ENCODE peak calls at places on chromosomes 6 and 20, in seven cellular contexts. N is NCI-H1436, I is left cardiac atrium, U is AG09309, D is A549, X is astrocyte of the spinal cord, F is iPS-NIHi11. Q is an unnamed sample.

GRCh38 chr20:48463096-48463710 is 364.6 kb downstream of the PREX1 start:
- DNase-seq in N (no peak), I (peak; percentile 32), U (no peak), D (no peak), X (no peak), F (no peak), Q (no peak)

GRCh38 chr20:62617711-62618483 is 24.4 kb upstream of the SLCO4A1 start:
- DNase-seq in N (no peak), I (peak; percentile 84), U (no peak), D (no peak), X (no peak), F (no peak), Q (peak; percentile 45)

GRCh38 chr6:138403801-138404665 is at the start of gene HEBP2:
- DNase-seq in N (peak; percentile 95), I (peak; percentile 95), U (peak; percentile 33), D (peak; percentile 72), X (peak; percentile 91), F (peak; percentile 99), Q (peak; percentile 84)

GRCh38 chr20:3694864-3695263 is 13.1 kb upstream of the ADAM33 start:
- DNase-seq in N (no peak), I (no peak), U (no peak), D (no peak), X (no peak), F (no peak), Q (no peak)

GRCh38 chr6:163415176-163415619 is 680 bp downstream of the QKI start:
- DNase-seq in N (no peak), I (no peak), U (no peak), D (no peak), X (no peak), F (peak; percentile 33), Q (no peak)

GRCh38 chr6:49541936-49542335 is 8.5 kb upstream of the C6orf141 start:
- DNase-seq in N (peak; percentile 24), I (no peak), U (no peak), D (no peak), X (no peak), F (no peak), Q (no peak)

GRCh38 chr6:148835920-148836441 is 89.2 kb downstream of the UST start:
- DNase-seq in N (no peak), I (no peak), U (peak; percentile 88), D (no peak), X (peak; percentile 75), F (no peak), Q (no peak)

GRCh38 chr6:107173779-107174178 is 58.5 kb upstream of the BEND3 start:
- DNase-seq in N (no peak), I (no peak), U (no peak), D (no peak), X (peak; percentile 5), F (no peak), Q (no peak)

Q was measured in activated T-helper 2 cell treated with anti-CD3 and anti-CD28 coated beads, Interferon-gamma antibody, Interleukin-2, Interleukin-4, amounts not matched to agents 10 μg/mL and 5 μg/mL and 100 μg/mL, durations not matched to agents 14 hours and 24 hours and 36 hours.